ENCODE peak calls at places on chromosomes 5 and 9, in four cellular contexts. O is GM04503; B is endodermal cell; C is stimulated activated CD4-positive, alpha-beta T cell treated with anti-CD3 and anti-CD28 coated beads, Interleukin-1b, Interleukin-23, amount 100 ng/mL, for 24 hours. X is an unnamed sample.

GRCh38 chr9:83032065-83032625 is 30.8 kb downstream of the RASEF start:
- DNase-seq in O (no peak), C (no peak), B (no peak), X (no peak)

GRCh38 chr9:38182321-38182720 is 113.3 kb upstream of the SHB start:
- DNase-seq in B (peak), C (no peak), O (no peak), X (peak)

GRCh38 chr5:179371681-179372675 is 26.7 kb upstream of the ADAMTS2 start:
- DNase-seq in C (no peak), O (no peak), B (peak), X (no peak)

GRCh38 chr9:123456011-123456410 is 100.0 kb downstream of the CRB2 start:
- DNase-seq in C (no peak), B (no peak), O (no peak), X (no peak)

GRCh38 chr9:134870746-134871667 is 9.6 kb upstream of the FCN2 start:
- DNase-seq in C (no peak), O (no peak), B (peak), X (no peak)

GRCh38 chr9:88685966-88686365 is 151.0 kb downstream of the NXNL2 start:
- DNase-seq in B (no peak), C (no peak), O (no peak), X (no peak)

GRCh38 chr9:98081477-98082219 is 25.1 kb downstream of the NANS start:
- DNase-seq in B (no peak), O (peak), C (no peak), X (peak)

GRCh38 chr9:37906312-37907239 is 2.6 kb upstream of the SLC25A51 start:
- DNase-seq in O (no peak), B (no peak), C (no peak), X (no peak)

GRCh38 chr5:76601470-76601869 is 21.7 kb downstream of the F2RL2 start:
- DNase-seq in B (no peak), O (peak), C (no peak), X (peak)

GRCh38 chr9:82382887-82383616 is 394.5 kb downstream of the SPATA31D1 start:
- DNase-seq in C (no peak), O (no peak), B (peak), X (no peak)

GRCh38 chr5:4576161-4576748 is 563.9 kb upstream of the ADAMTS16 start:
- DNase-seq in O (no peak), C (no peak), B (no peak), X (no peak)

GRCh38 chr5:138954257-138955012 is 79.3 kb upstream of the LRRTM2 start:
- DNase-seq in O (no peak), B (peak), C (no peak), X (no peak)

GRCh38 chr5:101678494-101679193 is 617.4 kb downstream of the SLCO4C1 start:
- DNase-seq in B (peak), O (no peak), C (peak), X (peak)

GRCh38 chr9:79542735-79543504 is 28.8 kb upstream of the TLE4 start:
- DNase-seq in C (no peak), O (no peak), B (peak), X (no peak)

X was measured in mammary epithelial cell.